ENCODE peak calls at places on chromosomes 6 and 20, in five cellular contexts. R, T, L, A and W are unnamed samples.

GRCh38 chr20:49715466-49715865 is 1.8 kb upstream of the B4GALT5 start:
- DNase-seq in R (no peak), T (no peak), L (no peak), A (peak), W (no peak)

GRCh38 chr20:37969949-37970855 is 63.1 kb downstream of the TTI1 start:
- DNase-seq in R (no peak), T (no peak), L (no peak), A (peak), W (no peak)

GRCh38 chr6:41200296-41200900 is 551 bp downstream of the TREML2 start:
- DNase-seq in R (no peak), T (no peak), L (no peak), A (no peak), W (no peak)

GRCh38 chr6:139008117-139008516 is 20.1 kb upstream of the REPS1 start:
- DNase-seq in R (no peak), T (no peak), L (no peak), A (no peak), W (no peak)

GRCh38 chr20:4435210-4435609 is 286.5 kb upstream of the PRND start:
- DNase-seq in R (no peak), T (no peak), L (no peak), A (no peak), W (no peak)

GRCh38 chr6:27761391-27761790 is 150.8 kb downstream of the OR2B2 start:
- DNase-seq in R (no peak), T (no peak), L (no peak), A (no peak), W (no peak)

GRCh38 chr20:3312940-3313656 is 74.1 kb upstream of the SLC4A11 start:
- DNase-seq in R (no peak), T (no peak), L (peak), A (no peak), W (no peak)

GRCh38 chr20:17620371-17621228 is 50.7 kb downstream of the DSTN start:
- DNase-seq in R (peak), T (no peak), L (no peak), A (peak), W (no peak)

GRCh38 chr20:44580581-44581268 is 1.7 kb upstream of the PKIG start:
- DNase-seq in R (no peak), T (no peak), L (no peak), A (no peak), W (no peak)

GRCh38 chr6:46509981-46510510 is 18.8 kb upstream of the RCAN2 start:
- DNase-seq in R (no peak), T (no peak), L (no peak), A (no peak), W (no peak)

GRCh38 chr6:131949909-131950766 is 1.0 kb downstream of the CCN2 start:
- DNase-seq in R (peak), T (peak), L (peak), A (peak), W (peak)

GRCh38 chr6:7269816-7270215 is 43.2 kb downstream of the SSR1 start:
- DNase-seq in R (no peak), T (no peak), L (no peak), A (no peak), W (no peak)

GRCh38 chr6:52551483-52552277 is 25.2 kb downstream of the TRAM2 start:
- DNase-seq in R (peak), T (peak), L (peak), A (peak), W (no peak)

DNA sequence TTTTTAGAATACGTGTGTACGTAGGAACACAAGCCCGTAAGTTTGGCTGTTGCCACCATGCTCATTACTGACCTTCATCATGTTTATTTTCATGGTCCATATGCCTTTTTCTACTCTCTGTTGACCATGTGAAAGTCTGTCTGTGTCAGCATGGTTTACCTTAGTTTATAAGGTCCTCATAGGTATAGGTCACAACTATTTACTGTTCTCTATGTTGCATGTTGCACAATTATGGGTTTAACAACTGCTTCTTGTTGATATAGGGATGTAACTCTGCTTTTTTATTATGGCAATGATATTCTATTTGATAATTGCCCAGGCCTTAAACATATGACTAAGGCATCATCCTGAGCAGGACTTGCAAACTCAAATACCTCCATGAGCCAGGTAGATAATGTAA is 13.4 kb upstream of the RANBP9 start:
- DNase-seq in R (no peak), T (no peak), L (no peak), A (no peak), W (no peak)
- H3K27ac ChIP-seq in R (no peak), T (no peak), L (no peak), A (peak), W (peak)

DNA sequence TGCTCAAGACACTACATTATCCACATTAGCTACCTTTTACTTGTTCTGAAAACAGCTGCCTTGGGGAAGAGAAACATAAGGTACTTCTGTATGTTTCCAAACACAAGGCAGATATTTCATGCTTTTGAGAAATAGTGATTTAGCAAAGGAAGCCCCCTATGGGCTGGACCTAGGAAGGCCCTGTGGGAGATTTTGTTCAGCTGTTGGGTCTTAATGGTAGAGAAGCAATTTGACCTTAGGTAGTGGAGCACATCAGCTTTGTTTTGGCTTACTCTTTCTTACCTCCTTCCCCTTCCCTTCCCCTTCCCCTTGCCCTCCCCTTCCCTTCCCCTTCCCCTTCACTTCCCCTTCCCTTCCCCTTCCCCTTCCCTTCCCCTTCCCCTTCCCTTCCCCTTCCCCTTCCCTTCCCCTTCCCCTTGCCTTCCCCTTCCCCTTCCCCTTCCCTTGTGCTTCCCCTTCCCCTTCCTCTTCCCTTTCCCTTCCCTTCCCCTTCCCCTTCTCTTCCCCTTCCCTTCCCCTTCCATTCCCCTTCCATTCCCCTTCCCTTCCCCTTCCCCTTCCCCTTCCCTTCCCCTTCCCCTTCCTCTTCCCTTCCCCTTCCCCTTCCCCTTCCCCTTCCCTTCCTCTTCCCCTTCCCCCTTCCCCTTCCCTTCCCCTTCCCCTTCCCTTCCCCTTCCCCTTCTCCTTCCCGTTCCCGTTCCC is 84.6 kb downstream of the ANKS1A start:
- DNase-seq in R (no peak), T (no peak), L (peak), A (no peak), W (no peak)
- TF ChIP-seq CTCF in R (no peak), T (peak), L (peak), A (no peak), W (no peak)

GRCh38 chr6:35371494-35372262 is 29.3 kb downstream of the PPARD start:
- DNase-seq in R (no peak), T (no peak), L (peak), A (no peak), W (no peak)
- H3K27ac ChIP-seq in R (no peak), T (no peak), L (peak), A (peak), W (no peak)

DNA sequence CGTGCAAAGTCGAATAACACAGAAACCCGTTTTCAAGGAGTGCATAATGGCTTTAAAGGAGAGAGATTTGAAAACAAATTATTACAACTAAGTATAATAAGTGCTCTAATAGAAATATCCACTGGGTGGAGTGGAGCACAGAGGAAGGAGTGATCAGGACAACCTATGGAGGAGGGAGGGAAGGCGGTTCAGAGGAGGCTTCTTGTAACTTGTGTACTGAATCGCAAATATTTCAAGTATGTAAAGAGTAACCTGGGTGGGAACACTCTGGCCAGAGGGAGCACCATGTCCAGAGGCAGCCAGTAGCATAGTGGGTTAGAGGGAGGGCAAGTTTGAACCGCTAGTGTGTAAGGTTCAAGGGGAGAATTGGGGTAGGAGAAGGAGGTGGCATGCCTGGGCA is 21.6 kb upstream of the TNFAIP3 start:
- DNase-seq in R (no peak), T (no peak), L (peak), A (no peak), W (no peak)
- TF ChIP-seq CTCF in R (peak), T (no peak), L (no peak), A (peak), W (peak)

DNA sequence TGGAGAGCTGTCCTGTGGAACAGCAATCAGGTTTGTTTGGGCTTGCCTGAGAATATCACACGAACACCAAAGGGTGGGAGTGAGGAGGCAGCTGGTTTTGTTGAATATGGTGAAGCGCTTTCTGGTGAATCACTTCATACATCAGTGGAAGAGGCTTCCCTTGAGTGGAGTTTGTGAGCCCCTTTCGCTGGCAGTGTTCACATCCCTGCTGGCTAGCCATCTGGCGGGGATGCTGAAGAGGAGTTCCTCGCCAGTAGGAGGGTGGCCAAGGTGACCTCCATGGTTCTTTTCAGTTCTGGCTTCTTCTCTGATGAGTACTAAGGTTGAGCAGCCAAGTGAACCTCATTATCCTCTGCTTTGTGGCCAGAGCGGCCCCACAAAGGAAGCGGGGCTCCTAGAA is 37.7 kb upstream of the RNF8 start:
- DNase-seq in R (no peak), T (no peak), L (no peak), A (no peak), W (no peak)
- H3K27ac ChIP-seq in R (no peak), T (no peak), L (no peak), A (no peak), W (no peak)

GRCh38 chr6:168526841-168527281 is 85.9 kb downstream of the SMOC2 start:
- DNase-seq in R (peak), T (peak), L (no peak), A (no peak), W (no peak)
- TF ChIP-seq CTCF in R (no peak), T (no peak), L (no peak), A (no peak), W (no peak)

GRCh38 chr20:47929368-47930115 is 144.3 kb upstream of the SULF2 start:
- DNase-seq in R (no peak), T (no peak), L (no peak), A (no peak), W (no peak)

GRCh38 chr20:47925603-47926002 is 140.3 kb upstream of the SULF2 start:
- DNase-seq in R (no peak), T (no peak), L (no peak), A (peak), W (no peak)

GRCh38 chr20:47927385-47927851 is 142.1 kb upstream of the SULF2 start:
- DNase-seq in R (no peak), T (no peak), L (no peak), A (peak), W (no peak)

GRCh38 chr20:47927944-47928343 is 142.7 kb upstream of the SULF2 start:
- DNase-seq in R (no peak), T (no peak), L (no peak), A (peak), W (no peak)

DNA sequence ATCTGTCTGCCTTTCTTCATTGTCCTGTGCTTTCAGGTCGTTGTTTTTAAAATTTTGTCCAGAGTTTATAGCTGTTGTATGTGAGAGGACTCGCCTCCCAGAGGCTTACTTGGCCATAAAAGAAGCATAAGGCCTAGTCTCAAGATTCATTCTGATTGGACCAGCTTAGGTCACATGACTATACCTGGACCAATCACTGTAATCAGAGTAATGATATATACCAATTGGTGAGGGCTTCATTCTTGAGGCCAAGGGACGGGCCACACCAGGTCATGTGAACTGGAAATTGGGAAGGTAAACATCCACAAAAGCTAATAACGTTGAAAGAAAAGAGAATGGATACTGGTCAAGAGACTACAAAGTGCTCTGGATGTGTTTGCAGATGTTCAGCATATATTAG is 141.4 kb upstream of the SULF2 start:
- DNase-seq in R (no peak), T (no peak), L (no peak), A (no peak), W (no peak)
- H3K27ac ChIP-seq in R (peak), T (no peak), L (no peak), A (peak), W (peak)

DNA sequence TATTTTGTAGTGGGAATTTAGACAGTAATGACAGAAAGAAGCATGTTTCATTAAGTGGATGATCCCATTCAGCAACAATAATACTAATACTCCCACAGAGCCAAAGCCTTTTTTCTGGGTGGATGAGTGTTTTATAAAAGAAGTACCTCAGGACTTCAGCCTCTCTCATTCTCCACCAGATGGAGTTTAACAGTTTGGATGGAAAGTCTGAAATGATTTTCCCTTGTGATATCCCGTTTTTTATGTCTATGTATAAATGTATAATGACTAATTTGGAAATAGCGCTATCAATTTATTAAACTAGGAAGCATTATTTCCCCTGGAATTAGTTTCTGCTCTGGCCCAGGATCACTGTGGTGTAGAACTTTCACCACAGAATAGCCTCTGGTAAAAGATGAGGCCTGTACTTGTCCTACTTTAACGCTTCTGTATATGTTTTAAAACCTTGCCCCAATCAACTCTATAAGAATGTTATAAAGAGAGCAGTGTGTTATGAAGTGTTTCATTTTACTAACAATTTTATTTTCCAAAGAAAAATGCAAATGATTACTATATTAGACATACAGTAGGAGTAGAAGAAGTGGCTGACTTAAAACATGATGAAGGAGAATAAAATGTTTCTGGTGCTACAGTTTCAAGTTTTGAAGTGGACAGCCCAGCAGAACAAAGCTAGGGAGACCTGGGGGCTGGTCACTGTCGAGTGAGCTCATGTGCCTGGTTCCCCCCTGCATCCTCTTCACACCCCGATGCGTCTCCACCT is 135.6 kb downstream of the HIVEP1 start:
- DNase-seq in R (no peak), T (no peak), L (no peak), A (no peak), W (no peak)
- TF ChIP-seq CTCF in R (no peak), T (no peak), L (no peak), A (no peak), W (no peak)